ENCODE peak calls at places on chromosome 1, in nine cellular contexts. E, H, B, P, U, M, F, X and Y are unnamed samples.

GRCh38 chr1:221335161-221336101 is 406.5 kb downstream of the DUSP10 start:
- DNase-seq in F (no peak), B (no peak), P (peak; percentile 96), U (no peak), M (no peak), H (no peak), X (peak; percentile 53), E (peak; percentile 23), Y (peak; percentile 60)

GRCh38 chr1:30196457-30196856 is 526.9 kb downstream of the MATN1 start:
- DNase-seq in P (no peak), H (no peak), F (no peak), B (no peak), U (no peak), E (no peak), M (no peak), X (no peak), Y (no peak)

GRCh38 chr1:3630161-3630611 is 5.4 kb downstream of the TPRG1L start:
- DNase-seq in P (no peak), E (no peak), X (no peak), H (no peak), U (no peak), F (no peak), B (no peak), M (no peak), Y (no peak)

GRCh38 chr1:7441442-7441841 is 329.7 kb upstream of the VAMP3 start:
- DNase-seq in H (no peak), X (no peak), P (no peak), F (no peak), E (no peak), M (no peak), U (no peak), B (no peak), Y (no peak)

GRCh38 chr1:200979574-200980451 is 43.7 kb downstream of the KIF21B start:
- DNase-seq in B (peak; percentile 98), H (no peak), P (peak; percentile 24), E (no peak), F (peak; percentile 28), U (peak; percentile 45), M (peak; percentile 26), X (peak; percentile 87), Y (peak; percentile 53)

GRCh38 chr1:206023682-206024081 is at the start of gene CTSE:
- DNase-seq in P (no peak), H (no peak), F (no peak), E (no peak), X (no peak), B (peak; percentile 5), M (no peak), U (no peak), Y (no peak)

GRCh38 chr1:36008546-36009197 is 75.2 kb upstream of the TEKT2 start:
- DNase-seq in B (no peak), F (no peak), E (no peak), H (no peak), M (no peak), X (peak; percentile 89), P (peak; percentile 75), U (no peak), Y (peak; percentile 93)

GRCh38 chr1:94130851-94131595 is 10.1 kb upstream of the ABCA4 start:
- DNase-seq in F (no peak), B (no peak), M (no peak), X (peak; percentile 30), E (no peak), H (no peak), P (peak; percentile 59), U (no peak), Y (peak; percentile 40)

GRCh38 chr1:18239671-18240070 is 132.1 kb downstream of the IGSF21 start:
- DNase-seq in P (no peak), F (no peak), M (no peak), E (no peak), U (no peak), B (no peak), H (no peak), X (no peak), Y (peak; percentile 11)

GRCh38 chr1:109484519-109484975 is 842 bp downstream of the ATXN7L2 start:
- DNase-seq in U (no peak), P (no peak), B (no peak), F (no peak), X (no peak), H (no peak), E (no peak), M (no peak), Y (no peak)

GRCh38 chr1:205505791-205506190 is 1.3 kb downstream of the CDK18 start:
- DNase-seq in E (no peak), B (no peak), P (peak; percentile 69), M (no peak), H (peak; percentile 58), F (no peak), U (no peak), X (peak; percentile 20), Y (no peak)

GRCh38 chr1:58824753-58825389 is 41.0 kb upstream of the JUN start:
- DNase-seq in B (no peak), M (no peak), H (no peak), P (no peak), E (no peak), U (no peak), F (no peak), X (peak; percentile 62), Y (no peak)

GRCh38 chr1:228807904-228808487 is 72.7 kb downstream of the RHOU start:
- DNase-seq in H (no peak), X (no peak), F (no peak), M (no peak), U (no peak), B (no peak), P (no peak), E (no peak), Y (no peak)

GRCh38 chr1:116763787-116764465 is 9.7 kb downstream of the CD2 start:
- DNase-seq in H (no peak), M (peak; percentile 50), X (peak; percentile 53), U (no peak), B (peak; percentile 31), E (no peak), P (peak; percentile 19), F (no peak), Y (no peak)

GRCh38 chr1:209231476-209232156 is 351.9 kb upstream of the CAMK1G start:
- DNase-seq in U (no peak), M (no peak), H (no peak), X (no peak), E (no peak), F (no peak), P (no peak), B (no peak), Y (no peak)